ENCODE peak calls at places on chromosomes 7 and 10, in nine cellular contexts. One of them, this sample, is unnamed.

GRCh38 chr10:128078136-128078969 is 47.9 kb downstream of the MKI67 start:
- DNase-seq in adrenal gland: no peak
- DNase-seq in sigmoid colon: peak
- DNase-seq in fibroblast of mammary gland: peak
- DNase-seq in Peyer's patch: no peak
- DNase-seq in pancreas: peak
- DNase-seq in kidney: no peak
- DNase-seq in GM23338: peak
- DNase-seq in BJ: no peak
- DNase-seq in this sample: peak

GRCh38 chr10:86139066-86139657 is 227.4 kb downstream of the GRID1 start:
- DNase-seq in adrenal gland: no peak
- DNase-seq in pancreas: no peak
- DNase-seq in sigmoid colon: no peak
- DNase-seq in BJ: no peak
- DNase-seq in fibroblast of mammary gland: no peak
- DNase-seq in kidney: no peak
- DNase-seq in Peyer's patch: peak
- DNase-seq in GM23338: peak
- DNase-seq in this sample: no peak

GRCh38 chr10:21978191-21978862 is 25.2 kb downstream of the DNAJC1 start:
- DNase-seq in BJ: no peak
- DNase-seq in fibroblast of mammary gland: peak
- DNase-seq in kidney: no peak
- DNase-seq in Peyer's patch: no peak
- DNase-seq in adrenal gland: no peak
- DNase-seq in GM23338: peak
- DNase-seq in pancreas: no peak
- DNase-seq in sigmoid colon: no peak
- DNase-seq in this sample: peak

GRCh38 chr7:92634924-92635519 is 44.8 kb upstream of the FAM133B start:
- DNase-seq in pancreas: no peak
- DNase-seq in Peyer's patch: no peak
- DNase-seq in kidney: no peak
- DNase-seq in BJ: peak
- DNase-seq in fibroblast of mammary gland: peak
- DNase-seq in GM23338: no peak
- DNase-seq in sigmoid colon: no peak
- DNase-seq in adrenal gland: no peak
- DNase-seq in this sample: peak

GRCh38 chr7:49766966-49767365 is 6.5 kb upstream of the VWC2 start:
- DNase-seq in adrenal gland: no peak
- DNase-seq in pancreas: no peak
- DNase-seq in kidney: no peak
- DNase-seq in BJ: no peak
- DNase-seq in sigmoid colon: no peak
- DNase-seq in Peyer's patch: no peak
- DNase-seq in fibroblast of mammary gland: no peak
- DNase-seq in GM23338: no peak
- DNase-seq in this sample: no peak

GRCh38 chr10:78346721-78347120 is 313.1 kb downstream of the RPS24 start:
- DNase-seq in kidney: no peak
- DNase-seq in Peyer's patch: no peak
- DNase-seq in BJ: no peak
- DNase-seq in fibroblast of mammary gland: no peak
- DNase-seq in sigmoid colon: no peak
- DNase-seq in adrenal gland: no peak
- DNase-seq in pancreas: no peak
- DNase-seq in GM23338: no peak
- DNase-seq in this sample: no peak

GRCh38 chr7:11369696-11370095 is 396.0 kb downstream of the PHF14 start:
- DNase-seq in fibroblast of mammary gland: no peak
- DNase-seq in pancreas: no peak
- DNase-seq in GM23338: no peak
- DNase-seq in Peyer's patch: no peak
- DNase-seq in kidney: no peak
- DNase-seq in sigmoid colon: no peak
- DNase-seq in BJ: no peak
- DNase-seq in adrenal gland: no peak
- DNase-seq in this sample: no peak

GRCh38 chr10:79351332-79351731 is 4.1 kb downstream of the PPIF start:
- DNase-seq in GM23338: no peak
- DNase-seq in Peyer's patch: no peak
- DNase-seq in BJ: no peak
- DNase-seq in adrenal gland: peak
- DNase-seq in fibroblast of mammary gland: no peak
- DNase-seq in sigmoid colon: no peak
- DNase-seq in kidney: peak
- DNase-seq in pancreas: no peak
- DNase-seq in this sample: no peak

GRCh38 chr7:1512781-1513656 is 8.8 kb upstream of the INTS1 start:
- DNase-seq in BJ: no peak
- DNase-seq in Peyer's patch: no peak
- DNase-seq in sigmoid colon: peak
- DNase-seq in adrenal gland: peak
- DNase-seq in kidney: no peak
- DNase-seq in pancreas: no peak
- DNase-seq in GM23338: no peak
- DNase-seq in fibroblast of mammary gland: peak
- DNase-seq in this sample: peak

GRCh38 chr7:3239291-3239691 is 61.8 kb upstream of the SDK1 start:
- DNase-seq in adrenal gland: no peak
- DNase-seq in fibroblast of mammary gland: no peak
- DNase-seq in BJ: no peak
- DNase-seq in pancreas: peak
- DNase-seq in GM23338: no peak
- DNase-seq in sigmoid colon: no peak
- DNase-seq in Peyer's patch: no peak
- DNase-seq in kidney: peak
- DNase-seq in this sample: no peak

GRCh38 chr7:55568613-55569268 is 3.6 kb downstream of the VOPP1 start:
- DNase-seq in Peyer's patch: no peak
- DNase-seq in fibroblast of mammary gland: no peak
- DNase-seq in GM23338: no peak
- DNase-seq in sigmoid colon: no peak
- DNase-seq in kidney: no peak
- DNase-seq in adrenal gland: no peak
- DNase-seq in BJ: no peak
- DNase-seq in pancreas: no peak
- DNase-seq in this sample: peak
- TF ChIP-seq CTCF in Peyer's patch: no peak
- TF ChIP-seq CTCF in fibroblast of mammary gland: no peak
- TF ChIP-seq CTCF in GM23338: no peak
- TF ChIP-seq CTCF in sigmoid colon: no peak
- TF ChIP-seq CTCF in kidney: no peak
- TF ChIP-seq CTCF in adrenal gland: no peak
- TF ChIP-seq CTCF in BJ: peak
- TF ChIP-seq CTCF in pancreas: no peak
- TF ChIP-seq CTCF in this sample: peak

DNA sequence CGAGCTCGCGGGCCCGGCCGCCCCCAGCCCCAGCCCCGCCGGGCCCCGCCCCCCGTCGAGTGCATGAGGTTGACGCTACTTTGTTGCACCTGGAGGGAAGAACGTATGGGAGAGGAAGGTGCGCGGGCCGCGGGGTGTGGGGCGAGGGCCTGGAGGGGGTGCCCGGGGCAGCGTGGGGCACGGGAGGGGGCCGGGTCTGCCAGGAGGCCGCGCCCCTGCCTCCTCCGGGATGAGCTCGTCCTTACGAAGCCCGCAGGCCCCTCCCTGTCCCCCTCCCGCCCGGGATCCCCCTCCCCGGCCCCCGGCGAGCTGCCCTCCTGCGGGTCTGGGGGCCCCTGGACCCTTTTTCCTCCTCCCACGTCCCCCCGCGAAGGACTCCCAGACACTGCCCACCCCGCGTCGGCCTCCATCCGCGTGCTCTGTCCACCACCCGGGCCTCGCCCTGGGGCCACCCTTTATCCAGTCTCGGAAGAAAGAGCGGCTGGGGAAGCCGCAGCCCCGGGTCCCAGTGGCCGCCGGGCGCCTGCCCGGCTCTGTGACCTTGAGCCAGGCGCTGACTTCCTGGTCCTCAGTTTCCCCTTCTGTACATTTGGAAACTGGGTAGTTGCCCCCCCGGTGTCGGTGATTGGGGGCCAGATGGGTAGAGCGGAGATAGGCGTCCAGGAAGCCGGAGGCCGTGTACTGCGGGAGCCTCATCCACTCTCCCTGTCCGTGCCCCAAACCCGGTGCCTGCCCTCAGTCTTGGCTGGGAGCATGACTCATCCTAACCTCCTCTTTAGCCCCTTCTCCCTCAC is 521 bp downstream of the LIMK1 start:
- DNase-seq in Peyer's patch: no peak
- DNase-seq in BJ: no peak
- DNase-seq in fibroblast of mammary gland: peak
- DNase-seq in adrenal gland: peak
- DNase-seq in pancreas: peak
- DNase-seq in sigmoid colon: peak
- DNase-seq in kidney: peak
- DNase-seq in GM23338: peak
- DNase-seq in this sample: peak
- H3K4me3 ChIP-seq in Peyer's patch: peak
- H3K4me3 ChIP-seq in BJ: peak
- H3K4me3 ChIP-seq in fibroblast of mammary gland: peak
- H3K4me3 ChIP-seq in adrenal gland: no peak
- H3K4me3 ChIP-seq in pancreas: peak
- H3K4me3 ChIP-seq in sigmoid colon: peak
- H3K4me3 ChIP-seq in kidney: peak
- H3K4me3 ChIP-seq in GM23338: peak
- H3K4me3 ChIP-seq in this sample: peak

GRCh38 chr7:123675092-123675473 is 19.4 kb downstream of the LMOD2 start:
- DNase-seq in Peyer's patch: no peak
- DNase-seq in BJ: peak
- DNase-seq in fibroblast of mammary gland: peak
- DNase-seq in kidney: no peak
- DNase-seq in GM23338: no peak
- DNase-seq in adrenal gland: no peak
- DNase-seq in pancreas: no peak
- DNase-seq in sigmoid colon: no peak
- DNase-seq in this sample: peak

GRCh38 chr7:123673137-123673732 is 17.6 kb downstream of the LMOD2 start:
- DNase-seq in sigmoid colon: no peak
- DNase-seq in fibroblast of mammary gland: no peak
- DNase-seq in GM23338: no peak
- DNase-seq in adrenal gland: no peak
- DNase-seq in Peyer's patch: no peak
- DNase-seq in pancreas: no peak
- DNase-seq in BJ: no peak
- DNase-seq in kidney: no peak
- DNase-seq in this sample: no peak

GRCh38 chr7:123677316-123677715 is 21.6 kb downstream of the LMOD2 start:
- DNase-seq in sigmoid colon: no peak
- DNase-seq in fibroblast of mammary gland: no peak
- DNase-seq in pancreas: no peak
- DNase-seq in BJ: no peak
- DNase-seq in GM23338: no peak
- DNase-seq in adrenal gland: no peak
- DNase-seq in kidney: no peak
- DNase-seq in Peyer's patch: no peak
- DNase-seq in this sample: no peak

GRCh38 chr7:123673752-123674398 is 18.2 kb downstream of the LMOD2 start:
- DNase-seq in BJ: no peak
- DNase-seq in sigmoid colon: no peak
- DNase-seq in adrenal gland: no peak
- DNase-seq in kidney: no peak
- DNase-seq in pancreas: no peak
- DNase-seq in fibroblast of mammary gland: no peak
- DNase-seq in GM23338: no peak
- DNase-seq in Peyer's patch: no peak
- DNase-seq in this sample: no peak

GRCh38 chr7:123674399-123675091 is 18.9 kb downstream of the LMOD2 start:
- DNase-seq in pancreas: no peak
- DNase-seq in BJ: peak
- DNase-seq in sigmoid colon: no peak
- DNase-seq in adrenal gland: no peak
- DNase-seq in kidney: no peak
- DNase-seq in Peyer's patch: no peak
- DNase-seq in fibroblast of mammary gland: peak
- DNase-seq in GM23338: no peak
- DNase-seq in this sample: peak
- TF ChIP-seq CTCF in pancreas: no peak
- TF ChIP-seq CTCF in BJ: no peak
- TF ChIP-seq CTCF in sigmoid colon: no peak
- TF ChIP-seq CTCF in adrenal gland: no peak
- TF ChIP-seq CTCF in kidney: no peak
- TF ChIP-seq CTCF in Peyer's patch: no peak
- TF ChIP-seq CTCF in fibroblast of mammary gland: no peak
- TF ChIP-seq CTCF in GM23338: no peak
- TF ChIP-seq CTCF in this sample: no peak

DNA sequence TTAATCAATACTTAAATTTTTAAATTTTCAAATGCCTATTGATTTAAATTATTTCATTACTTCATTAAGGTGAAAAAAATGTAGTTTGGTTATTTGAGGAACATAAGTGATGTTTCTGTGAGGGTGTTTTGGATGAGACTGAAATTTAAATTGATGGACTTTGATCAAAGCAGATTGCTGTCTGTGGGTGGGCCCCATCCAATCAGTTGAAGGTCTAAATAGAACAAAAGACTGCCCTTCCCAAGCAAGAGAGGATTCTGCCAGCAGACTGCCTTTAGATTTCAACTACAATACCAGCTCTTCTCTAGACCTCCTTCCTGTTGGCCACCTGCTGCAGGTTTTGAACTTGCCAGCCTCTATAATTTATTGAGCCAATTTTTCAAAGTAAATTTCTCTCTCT is 14.5 kb upstream of the GPR37 start:
- DNase-seq in sigmoid colon: no peak
- DNase-seq in Peyer's patch: no peak
- DNase-seq in pancreas: no peak
- DNase-seq in BJ: no peak
- DNase-seq in adrenal gland: no peak
- DNase-seq in kidney: no peak
- DNase-seq in GM23338: no peak
- DNase-seq in fibroblast of mammary gland: no peak
- DNase-seq in this sample: no peak
- H3K4me3 ChIP-seq in sigmoid colon: no peak
- H3K4me3 ChIP-seq in Peyer's patch: no peak
- H3K4me3 ChIP-seq in pancreas: no peak
- H3K4me3 ChIP-seq in BJ: no peak
- H3K4me3 ChIP-seq in adrenal gland: no peak
- H3K4me3 ChIP-seq in kidney: no peak
- H3K4me3 ChIP-seq in GM23338: no peak
- H3K4me3 ChIP-seq in fibroblast of mammary gland: no peak
- H3K4me3 ChIP-seq in this sample: no peak

This sample was measured in fibroblast of villous mesenchyme.